ENCODE peak calls at places on chromosome 10, in four cellular contexts. One of them, this sample, is unnamed.

GRCh38 chr10:74164641-74165529 is 13.9 kb downstream of the ADK start:
- DNase-seq in LoVo: no peak
- DNase-seq in T1000: no peak
- DNase-seq in NCI-H748 treated with DMSO at 0.1 percent for 48 hours: no peak
- DNase-seq in this sample: no peak

GRCh38 chr10:84296071-84296981 is 32.1 kb upstream of the CCSER2 start:
- DNase-seq in T1000: peak; percentile 67
- DNase-seq in LoVo: no peak
- DNase-seq in NCI-H748 treated with DMSO at 0.1 percent for 48 hours: no peak
- DNase-seq in this sample: no peak

GRCh38 chr10:133310399-133310755 is 1.7 kb downstream of the ZNF511 start:
- DNase-seq in T1000: no peak
- DNase-seq in NCI-H748 treated with DMSO at 0.1 percent for 48 hours: no peak
- DNase-seq in LoVo: no peak
- DNase-seq in this sample: no peak

GRCh38 chr10:129690248-129691070 is 223.4 kb downstream of the MGMT start:
- DNase-seq in T1000: no peak
- DNase-seq in LoVo: no peak
- DNase-seq in NCI-H748 treated with DMSO at 0.1 percent for 48 hours: no peak
- DNase-seq in this sample: no peak

GRCh38 chr10:96560970-96561887 is 25.6 kb downstream of the TM9SF3 start:
- DNase-seq in LoVo: no peak
- DNase-seq in T1000: no peak
- DNase-seq in NCI-H748 treated with DMSO at 0.1 percent for 48 hours: no peak
- DNase-seq in this sample: no peak

GRCh38 chr10:114862456-114862855 is 40.9 kb downstream of the FHIP2A start:
- DNase-seq in NCI-H748 treated with DMSO at 0.1 percent for 48 hours: no peak
- DNase-seq in T1000: no peak
- DNase-seq in LoVo: no peak
- DNase-seq in this sample: no peak

GRCh38 chr10:81873231-81873931 is 1.6 kb upstream of the NRG3 start:
- DNase-seq in NCI-H748 treated with DMSO at 0.1 percent for 48 hours: no peak
- DNase-seq in LoVo: no peak
- DNase-seq in T1000: no peak
- DNase-seq in this sample: no peak

GRCh38 chr10:8568401-8568800 is 513.9 kb downstream of the GATA3 start:
- DNase-seq in LoVo: peak; percentile 32
- DNase-seq in NCI-H748 treated with DMSO at 0.1 percent for 48 hours: no peak
- DNase-seq in T1000: no peak
- DNase-seq in this sample: no peak

GRCh38 chr10:125084191-125085186 is 75.9 kb downstream of the CTBP2 start:
- DNase-seq in NCI-H748 treated with DMSO at 0.1 percent for 48 hours: no peak
- DNase-seq in LoVo: no peak
- DNase-seq in T1000: peak; percentile 81
- DNase-seq in this sample: no peak

GRCh38 chr10:25934673-25935139 is 677 bp downstream of the MYO3A start:
- DNase-seq in NCI-H748 treated with DMSO at 0.1 percent for 48 hours: peak; percentile 11
- DNase-seq in LoVo: no peak
- DNase-seq in T1000: no peak
- DNase-seq in this sample: peak; percentile 51

GRCh38 chr10:129761166-129761565 is 202.9 kb downstream of the EBF3 start:
- DNase-seq in T1000: no peak
- DNase-seq in LoVo: no peak
- DNase-seq in NCI-H748 treated with DMSO at 0.1 percent for 48 hours: no peak
- DNase-seq in this sample: peak; percentile 5

GRCh38 chr10:125013529-125013872 is 71.6 kb downstream of the ZRANB1 start:
- DNase-seq in T1000: no peak
- DNase-seq in LoVo: no peak
- DNase-seq in NCI-H748 treated with DMSO at 0.1 percent for 48 hours: no peak
- DNase-seq in this sample: no peak

GRCh38 chr10:127889605-127890195 is 3.0 kb downstream of the CLRN3 start:
- DNase-seq in T1000: no peak
- DNase-seq in LoVo: peak; percentile 34
- DNase-seq in NCI-H748 treated with DMSO at 0.1 percent for 48 hours: no peak
- DNase-seq in this sample: no peak

GRCh38 chr10:91340613-91341362 is 69.4 kb upstream of the HECTD2 start:
- DNase-seq in LoVo: no peak
- DNase-seq in T1000: peak; percentile 48
- DNase-seq in NCI-H748 treated with DMSO at 0.1 percent for 48 hours: peak; percentile 12
- DNase-seq in this sample: no peak

GRCh38 chr10:34219860-34220518 is 595.1 kb downstream of the PARD3 start:
- DNase-seq in T1000: no peak
- DNase-seq in LoVo: no peak
- DNase-seq in NCI-H748 treated with DMSO at 0.1 percent for 48 hours: peak; percentile 50
- DNase-seq in this sample: no peak

GRCh38 chr10:94358480-94358879 is 4.3 kb downstream of the NOC3L start:
- DNase-seq in LoVo: peak; percentile 32
- DNase-seq in NCI-H748 treated with DMSO at 0.1 percent for 48 hours: no peak
- DNase-seq in T1000: peak; percentile 51
- DNase-seq in this sample: no peak

GRCh38 chr10:34102237-34102673 is 712.8 kb downstream of the PARD3 start:
- DNase-seq in NCI-H748 treated with DMSO at 0.1 percent for 48 hours: no peak
- DNase-seq in T1000: no peak
- DNase-seq in LoVo: no peak
- DNase-seq in this sample: no peak

GRCh38 chr10:6348091-6348862 is 145.5 kb downstream of the PFKFB3 start:
- DNase-seq in LoVo: no peak
- DNase-seq in T1000: no peak
- DNase-seq in NCI-H748 treated with DMSO at 0.1 percent for 48 hours: no peak
- DNase-seq in this sample: no peak

GRCh38 chr10:52632591-52632990 is 140.0 kb downstream of the MBL2 start:
- DNase-seq in T1000: no peak
- DNase-seq in NCI-H748 treated with DMSO at 0.1 percent for 48 hours: no peak
- DNase-seq in LoVo: peak; percentile 18
- DNase-seq in this sample: no peak

GRCh38 chr10:48496831-48497792 is 107.8 kb downstream of the ARHGAP22 start:
- DNase-seq in LoVo: no peak
- DNase-seq in T1000: no peak
- DNase-seq in NCI-H748 treated with DMSO at 0.1 percent for 48 hours: no peak
- DNase-seq in this sample: no peak

GRCh38 chr10:67723601-67724000 is 27.6 kb upstream of the CTNNA3 start:
- DNase-seq in T1000: no peak
- DNase-seq in LoVo: no peak
- DNase-seq in NCI-H748 treated with DMSO at 0.1 percent for 48 hours: no peak
- DNase-seq in this sample: no peak

GRCh38 chr10:69337312-69338132 is 59.2 kb downstream of the HK1 start:
- DNase-seq in T1000: peak; percentile 57
- DNase-seq in NCI-H748 treated with DMSO at 0.1 percent for 48 hours: no peak
- DNase-seq in LoVo: no peak
- DNase-seq in this sample: no peak

GRCh38 chr10:50561266-50561665 is 62.5 kb downstream of the SGMS1 start:
- DNase-seq in LoVo: no peak
- DNase-seq in T1000: no peak
- DNase-seq in NCI-H748 treated with DMSO at 0.1 percent for 48 hours: no peak
- DNase-seq in this sample: no peak